ENCODE peak calls at places on chromosomes 3 and 15, in ten cellular contexts. One of them, this sample, is unnamed. For H3K27me3 and H3K4me1, the result is how much of the 10 kb centered on the place peaks cover.

GRCh38 chr3:197456271-197457091 is 99.3 kb downstream of the BDH1 start:
- DNase-seq in ascending aorta: peak
- DNase-seq in CD8-positive, alpha-beta T cell: peak
- DNase-seq in DND-41: peak
- DNase-seq in GM23338: peak
- DNase-seq in left ventricle myocardium inferior: peak
- DNase-seq in pancreas: peak
- DNase-seq in right lobe of liver: peak
- DNase-seq in stomach: peak
- DNase-seq in testis: peak
- DNase-seq in this sample: peak

GRCh38 chr3:72888546-72889309 is 882 bp downstream of the GXYLT2 start:
- DNase-seq in DND-41: peak
- DNase-seq in right lobe of liver: no peak
- DNase-seq in stomach: no peak
- DNase-seq in testis: peak
- DNase-seq in CD8-positive, alpha-beta T cell: no peak
- DNase-seq in pancreas: no peak
- DNase-seq in GM23338: peak
- DNase-seq in ascending aorta: no peak
- DNase-seq in left ventricle myocardium inferior: no peak
- DNase-seq in this sample: peak

GRCh38 chr3:133896002-133896761 is 500 bp upstream of the RAB6B start:
- DNase-seq in stomach: no peak
- DNase-seq in left ventricle myocardium inferior: no peak
- DNase-seq in ascending aorta: no peak
- DNase-seq in GM23338: peak
- DNase-seq in right lobe of liver: no peak
- DNase-seq in CD8-positive, alpha-beta T cell: no peak
- DNase-seq in pancreas: no peak
- DNase-seq in testis: no peak
- DNase-seq in DND-41: no peak
- DNase-seq in this sample: no peak

GRCh38 chr15:91970142-91970541 is 116.6 kb downstream of the SLCO3A1 start:
- DNase-seq in testis: no peak
- DNase-seq in stomach: peak
- DNase-seq in right lobe of liver: no peak
- DNase-seq in left ventricle myocardium inferior: peak
- DNase-seq in CD8-positive, alpha-beta T cell: no peak
- DNase-seq in GM23338: no peak
- DNase-seq in pancreas: no peak
- DNase-seq in DND-41: no peak
- DNase-seq in ascending aorta: peak
- DNase-seq in this sample: peak

GRCh38 chr3:66468016-66468735 is 32.6 kb downstream of the LRIG1 start:
- DNase-seq in DND-41: no peak
- DNase-seq in testis: no peak
- DNase-seq in pancreas: no peak
- DNase-seq in left ventricle myocardium inferior: no peak
- DNase-seq in stomach: no peak
- DNase-seq in GM23338: no peak
- DNase-seq in ascending aorta: no peak
- DNase-seq in CD8-positive, alpha-beta T cell: no peak
- DNase-seq in right lobe of liver: no peak
- DNase-seq in this sample: no peak

GRCh38 chr3:180804871-180805430 is 107.5 kb upstream of the FXR1 start:
- DNase-seq in CD8-positive, alpha-beta T cell: no peak
- DNase-seq in testis: peak
- DNase-seq in ascending aorta: peak
- DNase-seq in GM23338: peak
- DNase-seq in stomach: no peak
- DNase-seq in DND-41: no peak
- DNase-seq in left ventricle myocardium inferior: no peak
- DNase-seq in pancreas: no peak
- DNase-seq in right lobe of liver: no peak
- DNase-seq in this sample: no peak

GRCh38 chr15:39583586-39584265 is 2.8 kb downstream of the THBS1 start:
- DNase-seq in left ventricle myocardium inferior: no peak
- DNase-seq in right lobe of liver: no peak
- DNase-seq in GM23338: peak
- DNase-seq in DND-41: peak
- DNase-seq in ascending aorta: no peak
- DNase-seq in CD8-positive, alpha-beta T cell: no peak
- DNase-seq in stomach: no peak
- DNase-seq in testis: peak
- DNase-seq in pancreas: no peak
- DNase-seq in this sample: peak

GRCh38 chr15:42082832-42083604 is 11.3 kb downstream of the PLA2G4D start:
- DNase-seq in testis: peak
- DNase-seq in ascending aorta: peak
- DNase-seq in DND-41: no peak
- DNase-seq in GM23338: no peak
- DNase-seq in CD8-positive, alpha-beta T cell: no peak
- DNase-seq in pancreas: peak
- DNase-seq in stomach: peak
- DNase-seq in right lobe of liver: no peak
- DNase-seq in left ventricle myocardium inferior: no peak
- DNase-seq in this sample: no peak

GRCh38 chr15:63876085-63876662 is 42.4 kb upstream of the HERC1 start:
- DNase-seq in CD8-positive, alpha-beta T cell: no peak
- DNase-seq in left ventricle myocardium inferior: no peak
- DNase-seq in pancreas: no peak
- DNase-seq in testis: no peak
- DNase-seq in stomach: no peak
- DNase-seq in right lobe of liver: peak
- DNase-seq in GM23338: no peak
- DNase-seq in ascending aorta: no peak
- DNase-seq in DND-41: no peak
- DNase-seq in this sample: no peak

GRCh38 chr3:98188553-98188952 is 22.1 kb downstream of the OR5H15 start:
- DNase-seq in CD8-positive, alpha-beta T cell: no peak
- DNase-seq in left ventricle myocardium inferior: no peak
- DNase-seq in ascending aorta: no peak
- DNase-seq in testis: no peak
- DNase-seq in DND-41: no peak
- DNase-seq in stomach: no peak
- DNase-seq in right lobe of liver: no peak
- DNase-seq in GM23338: peak
- DNase-seq in pancreas: no peak
- DNase-seq in this sample: no peak

GRCh38 chr3:141542989-141543388 is 56.2 kb downstream of the RASA2 start:
- DNase-seq in right lobe of liver: no peak
- DNase-seq in testis: no peak
- DNase-seq in DND-41: no peak
- DNase-seq in CD8-positive, alpha-beta T cell: no peak
- DNase-seq in pancreas: no peak
- DNase-seq in stomach: no peak
- DNase-seq in ascending aorta: no peak
- DNase-seq in GM23338: no peak
- DNase-seq in left ventricle myocardium inferior: no peak
- DNase-seq in this sample: no peak
- TF ChIP-seq CTCF in right lobe of liver: no peak
- TF ChIP-seq CTCF in testis: no peak
- TF ChIP-seq CTCF in DND-41: peak
- TF ChIP-seq CTCF in CD8-positive, alpha-beta T cell: peak
- TF ChIP-seq CTCF in pancreas: peak
- TF ChIP-seq CTCF in stomach: no peak
- TF ChIP-seq CTCF in ascending aorta: no peak
- TF ChIP-seq CTCF in GM23338: no peak
- TF ChIP-seq CTCF in left ventricle myocardium inferior: no peak
- TF ChIP-seq CTCF in this sample: peak

DNA sequence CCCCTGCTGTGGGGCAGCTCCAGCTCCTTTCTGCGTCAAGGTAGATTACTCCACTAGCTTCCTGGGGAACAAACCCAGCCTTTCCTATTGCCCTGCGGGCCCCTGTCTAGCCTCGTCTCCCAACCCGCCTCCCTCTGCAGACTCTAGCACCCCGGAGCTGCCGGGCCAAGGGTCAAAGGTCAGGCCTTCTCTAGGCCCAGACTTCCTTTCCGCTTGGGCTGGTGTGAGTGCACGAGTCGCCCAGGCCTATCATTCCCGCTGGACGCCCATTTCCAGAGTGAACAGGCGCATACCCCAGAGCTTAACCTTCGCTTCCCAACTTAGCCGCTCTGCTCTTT is 11.6 kb upstream of the ONECUT1 start:
- DNase-seq in left ventricle myocardium inferior: no peak
- DNase-seq in DND-41: no peak
- DNase-seq in CD8-positive, alpha-beta T cell: no peak
- DNase-seq in stomach: no peak
- DNase-seq in testis: no peak
- DNase-seq in pancreas: no peak
- DNase-seq in GM23338: no peak
- DNase-seq in ascending aorta: no peak
- DNase-seq in right lobe of liver: no peak
- DNase-seq in this sample: no peak
- H3K27me3 ChIP-seq in left ventricle myocardium inferior: half or more
- H3K27me3 ChIP-seq in DND-41: under half
- H3K27me3 ChIP-seq in CD8-positive, alpha-beta T cell: half or more
- H3K27me3 ChIP-seq in stomach: half or more
- H3K27me3 ChIP-seq in testis: under half
- H3K27me3 ChIP-seq in pancreas: under half
- H3K27me3 ChIP-seq in GM23338: half or more
- H3K27me3 ChIP-seq in ascending aorta: under half
- H3K27me3 ChIP-seq in right lobe of liver: under half
- H3K27me3 ChIP-seq in this sample: half or more

GRCh38 chr3:11248596-11248995 is 23.6 kb upstream of the ATG7 start:
- DNase-seq in pancreas: no peak
- DNase-seq in left ventricle myocardium inferior: no peak
- DNase-seq in DND-41: no peak
- DNase-seq in stomach: no peak
- DNase-seq in ascending aorta: peak
- DNase-seq in GM23338: no peak
- DNase-seq in CD8-positive, alpha-beta T cell: no peak
- DNase-seq in testis: no peak
- DNase-seq in right lobe of liver: no peak
- DNase-seq in this sample: no peak
- H3K4me1 ChIP-seq in pancreas: under half
- H3K4me1 ChIP-seq in left ventricle myocardium inferior: under half
- H3K4me1 ChIP-seq in DND-41: under half
- H3K4me1 ChIP-seq in stomach: under half
- H3K4me1 ChIP-seq in ascending aorta: under half
- H3K4me1 ChIP-seq in GM23338: under half
- H3K4me1 ChIP-seq in CD8-positive, alpha-beta T cell: under half
- H3K4me1 ChIP-seq in testis: under half
- H3K4me1 ChIP-seq in right lobe of liver: under half
- H3K4me1 ChIP-seq in this sample: under half

GRCh38 chr15:47188766-47189507 is 528.4 kb upstream of the SEMA6D start:
- DNase-seq in CD8-positive, alpha-beta T cell: no peak
- DNase-seq in GM23338: peak
- DNase-seq in right lobe of liver: no peak
- DNase-seq in DND-41: no peak
- DNase-seq in testis: no peak
- DNase-seq in left ventricle myocardium inferior: no peak
- DNase-seq in pancreas: no peak
- DNase-seq in ascending aorta: no peak
- DNase-seq in stomach: no peak
- DNase-seq in this sample: no peak
- TF ChIP-seq CTCF in CD8-positive, alpha-beta T cell: no peak
- TF ChIP-seq CTCF in GM23338: no peak
- TF ChIP-seq CTCF in right lobe of liver: no peak
- TF ChIP-seq CTCF in DND-41: no peak
- TF ChIP-seq CTCF in testis: no peak
- TF ChIP-seq CTCF in left ventricle myocardium inferior: no peak
- TF ChIP-seq CTCF in pancreas: no peak
- TF ChIP-seq CTCF in ascending aorta: no peak
- TF ChIP-seq CTCF in stomach: no peak
- TF ChIP-seq CTCF in this sample: no peak

DNA sequence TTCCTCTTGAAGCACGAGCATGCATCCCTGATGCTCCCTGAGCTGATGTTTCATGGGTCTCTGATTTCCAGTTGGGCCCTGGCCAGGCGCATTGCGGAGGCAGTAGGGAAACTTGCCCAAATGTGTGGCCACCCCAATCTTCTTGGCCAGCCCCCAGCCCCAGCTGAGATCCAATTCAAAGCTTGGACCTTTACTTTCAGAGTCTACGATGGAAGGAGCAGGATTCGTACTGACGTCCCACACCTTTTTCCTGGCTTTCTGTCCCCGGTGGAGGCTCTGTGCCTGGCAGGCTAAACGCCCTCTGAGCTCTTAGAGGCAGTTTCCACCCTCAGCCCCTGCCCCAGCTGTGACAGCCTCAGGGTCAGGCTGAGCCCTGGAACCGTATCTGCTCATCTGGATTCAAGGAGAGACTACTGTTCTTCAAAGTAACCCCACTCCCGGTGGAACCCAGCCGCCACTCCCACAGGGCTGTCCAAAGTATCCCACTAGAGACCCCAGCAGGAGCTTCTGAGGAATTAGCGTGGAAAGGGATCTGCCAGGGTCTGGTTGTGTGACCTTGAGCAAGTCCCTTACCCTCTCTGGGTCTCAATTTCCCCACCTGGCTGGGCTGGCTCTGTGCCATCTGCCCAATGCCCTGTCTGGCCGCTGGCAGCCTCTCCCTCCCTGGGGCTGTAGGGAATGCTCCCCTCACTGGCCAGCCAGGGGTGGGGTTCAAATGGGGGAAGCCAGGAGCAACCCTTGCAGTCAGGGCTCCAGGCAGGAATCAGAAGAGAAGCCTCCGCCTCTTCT is 37.3 kb downstream of the CPN2 start:
- DNase-seq in pancreas: no peak
- DNase-seq in stomach: no peak
- DNase-seq in ascending aorta: no peak
- DNase-seq in right lobe of liver: no peak
- DNase-seq in DND-41: no peak
- DNase-seq in CD8-positive, alpha-beta T cell: no peak
- DNase-seq in GM23338: peak
- DNase-seq in testis: peak
- DNase-seq in left ventricle myocardium inferior: peak
- DNase-seq in this sample: peak
- H3K27me3 ChIP-seq in pancreas: under half
- H3K27me3 ChIP-seq in stomach: under half
- H3K27me3 ChIP-seq in ascending aorta: under half
- H3K27me3 ChIP-seq in right lobe of liver: under half
- H3K27me3 ChIP-seq in DND-41: under half
- H3K27me3 ChIP-seq in CD8-positive, alpha-beta T cell: under half
- H3K27me3 ChIP-seq in GM23338: under half
- H3K27me3 ChIP-seq in testis: under half
- H3K27me3 ChIP-seq in left ventricle myocardium inferior: under half
- H3K27me3 ChIP-seq in this sample: under half

This sample was measured in colonic mucosa.